ENCODE peak calls at places on chromosomes 5 and 9, in ten cellular contexts. D is kidney epithelial cell, Z is upper lobe of right lung, M is GM20000, R is mammary epithelial cell, C is brain microvascular endothelial cell, I is heart right ventricle, N is astrocyte, Q is A549, O is ovary. L is an unnamed sample.

GRCh38 chr9:92406506-92406905 is 2.1 kb upstream of the OGN start:
- DNase-seq in D (no peak), Z (no peak), M (peak), R (no peak), C (peak), I (peak), N (peak), Q (no peak), O (no peak), L (no peak)

GRCh38 chr5:124745367-124746251 is 830 bp downstream of the ZNF608 start:
- DNase-seq in D (no peak), Z (no peak), M (no peak), R (peak), C (no peak), I (peak), N (peak), Q (no peak), O (no peak), L (no peak)

GRCh38 chr9:124513374-124513994 is 6.3 kb upstream of the NR5A1 start:
- DNase-seq in D (no peak), Z (no peak), M (no peak), R (no peak), C (no peak), I (peak), N (no peak), Q (no peak), O (no peak), L (no peak)

GRCh38 chr5:33046091-33046490 is 335.0 kb downstream of the NPR3 start:
- DNase-seq in D (no peak), Z (no peak), M (no peak), R (no peak), C (peak), I (no peak), N (peak), Q (no peak), O (no peak), L (no peak)

GRCh38 chr5:38878391-38879090 is 32.7 kb downstream of the OSMR start:
- DNase-seq in D (no peak), Z (no peak), M (no peak), R (no peak), C (no peak), I (no peak), N (peak), Q (no peak), O (no peak), L (no peak)

GRCh38 chr5:113909782-113910181 is 396.3 kb downstream of the YTHDC2 start:
- DNase-seq in D (no peak), Z (no peak), M (no peak), R (no peak), C (no peak), I (no peak), N (no peak), Q (no peak), O (no peak), L (no peak)

GRCh38 chr5:122019936-122020590 is 58.0 kb downstream of the LOX start:
- DNase-seq in D (no peak), Z (no peak), M (no peak), R (no peak), C (no peak), I (no peak), N (peak), Q (no peak), O (no peak), L (no peak)

GRCh38 chr5:168651654-168652053 is 72.5 kb upstream of the PANK3 start:
- DNase-seq in D (peak), Z (no peak), M (no peak), R (peak), C (peak), I (no peak), N (peak), Q (peak), O (no peak), L (no peak)

GRCh38 chr9:131530546-131530929 is 525 bp downstream of the UCK1 start:
- DNase-seq in D (no peak), Z (peak), M (peak), R (peak), C (peak), I (peak), N (no peak), Q (peak), O (peak), L (peak)

GRCh38 chr5:1762121-1762877 is 37.3 kb downstream of the MRPL36 start:
- DNase-seq in D (no peak), Z (peak), M (no peak), R (no peak), C (no peak), I (no peak), N (no peak), Q (no peak), O (peak), L (peak)

GRCh38 chr5:60366489-60366888 is 333.5 kb downstream of the DEPDC1B start:
- DNase-seq in D (no peak), Z (no peak), M (no peak), R (no peak), C (no peak), I (no peak), N (peak), Q (no peak), O (no peak), L (no peak)

GRCh38 chr5:102314328-102314727 is 18.2 kb upstream of the SLCO4C1 start:
- DNase-seq in D (no peak), Z (no peak), M (no peak), R (no peak), C (no peak), I (no peak), N (no peak), Q (no peak), O (no peak), L (no peak)

GRCh38 chr5:53403758-53404157 is 76.7 kb upstream of the FST start:
- DNase-seq in D (no peak), Z (no peak), M (no peak), R (no peak), C (peak), I (no peak), N (peak), Q (no peak), O (no peak), L (no peak)

GRCh38 chr9:124559871-124560270 is 52.7 kb upstream of the NR5A1 start:
- DNase-seq in D (no peak), Z (no peak), M (no peak), R (peak), C (peak), I (no peak), N (peak), Q (no peak), O (no peak), L (no peak)

GRCh38 chr9:121876658-121877271 is 216.3 kb downstream of the TTLL11 start:
- DNase-seq in D (no peak), Z (no peak), M (no peak), R (no peak), C (peak), I (no peak), N (peak), Q (no peak), O (no peak), L (no peak)

GRCh38 chr5:15852217-15852616 is 327.4 kb downstream of the MARCHF11 start:
- DNase-seq in D (no peak), Z (no peak), M (no peak), R (no peak), C (no peak), I (no peak), N (no peak), Q (no peak), O (no peak), L (no peak)

GRCh38 chr9:36728651-36729520 is 156.2 kb downstream of the MELK start:
- DNase-seq in D (peak), Z (peak), M (peak), R (peak), C (peak), I (no peak), N (peak), Q (peak), O (peak), L (peak)

GRCh38 chr5:80339116-80339515 is 19.3 kb downstream of the SPZ1 start:
- DNase-seq in D (no peak), Z (no peak), M (no peak), R (no peak), C (no peak), I (no peak), N (no peak), Q (no peak), O (no peak), L (no peak)

GRCh38 chr5:155587458-155587857 is 573.9 kb downstream of the KIF4B start:
- DNase-seq in D (no peak), Z (no peak), M (no peak), R (peak), C (no peak), I (no peak), N (no peak), Q (no peak), O (no peak), L (no peak)

GRCh38 chr5:157549954-157550549 is 25.5 kb downstream of the ADAM19 start:
- DNase-seq in D (no peak), Z (no peak), M (no peak), R (no peak), C (no peak), I (no peak), N (no peak), Q (no peak), O (no peak), L (no peak)

GRCh38 chr5:1504244-1504595 is 19.5 kb downstream of the LPCAT1 start:
- DNase-seq in D (no peak), Z (no peak), M (no peak), R (no peak), C (no peak), I (no peak), N (no peak), Q (no peak), O (no peak), L (no peak)

GRCh38 chr9:130313103-130313858 is 47.7 kb downstream of the HMCN2 start:
- DNase-seq in D (no peak), Z (no peak), M (no peak), R (no peak), C (no peak), I (no peak), N (no peak), Q (no peak), O (no peak), L (no peak)

GRCh38 chr9:89470239-89470638 is 27.7 kb downstream of the SEMA4D start:
- DNase-seq in D (no peak), Z (no peak), M (no peak), R (no peak), C (no peak), I (no peak), N (no peak), Q (no peak), O (no peak), L (no peak)

GRCh38 chr5:541148-541887 is 17.1 kb upstream of the SLC9A3 start:
- DNase-seq in D (no peak), Z (peak), M (no peak), R (no peak), C (no peak), I (no peak), N (no peak), Q (no peak), O (no peak), L (peak)

GRCh38 chr9:28853487-28853886 is 1280.2 kb upstream of the C9orf72 start:
- DNase-seq in D (no peak), Z (no peak), M (no peak), R (no peak), C (no peak), I (no peak), N (no peak), Q (no peak), O (no peak), L (no peak)

GRCh38 chr9:15150939-15151338 is 156.1 kb downstream of the TTC39B start:
- DNase-seq in D (no peak), Z (no peak), M (no peak), R (no peak), C (no peak), I (no peak), N (no peak), Q (no peak), O (no peak), L (no peak)

GRCh38 chr9:90965911-90966290 is 164.3 kb downstream of the SYK start:
- DNase-seq in D (no peak), Z (no peak), M (no peak), R (no peak), C (no peak), I (no peak), N (no peak), Q (no peak), O (no peak), L (no peak)

GRCh38 chr5:53476531-53477480 is 3.6 kb upstream of the FST start:
- DNase-seq in D (no peak), Z (no peak), M (no peak), R (no peak), C (no peak), I (no peak), N (no peak), Q (no peak), O (no peak), L (no peak)

GRCh38 chr5:7745882-7746735 is 104.8 kb downstream of the CFAP90 start:
- DNase-seq in D (peak), Z (peak), M (peak), R (peak), C (peak), I (peak), N (peak), Q (peak), O (peak), L (peak)

GRCh38 chr5:178108446-178108845 is 4.9 kb upstream of the N4BP3 start:
- DNase-seq in D (no peak), Z (no peak), M (no peak), R (no peak), C (no peak), I (no peak), N (no peak), Q (no peak), O (no peak), L (no peak)
- TF ChIP-seq CTCF in D (no peak), Z (no peak), M (no peak), R (no peak), C (no peak), I (no peak), N (no peak), Q (no peak), O (no peak), L (no peak)

DNA sequence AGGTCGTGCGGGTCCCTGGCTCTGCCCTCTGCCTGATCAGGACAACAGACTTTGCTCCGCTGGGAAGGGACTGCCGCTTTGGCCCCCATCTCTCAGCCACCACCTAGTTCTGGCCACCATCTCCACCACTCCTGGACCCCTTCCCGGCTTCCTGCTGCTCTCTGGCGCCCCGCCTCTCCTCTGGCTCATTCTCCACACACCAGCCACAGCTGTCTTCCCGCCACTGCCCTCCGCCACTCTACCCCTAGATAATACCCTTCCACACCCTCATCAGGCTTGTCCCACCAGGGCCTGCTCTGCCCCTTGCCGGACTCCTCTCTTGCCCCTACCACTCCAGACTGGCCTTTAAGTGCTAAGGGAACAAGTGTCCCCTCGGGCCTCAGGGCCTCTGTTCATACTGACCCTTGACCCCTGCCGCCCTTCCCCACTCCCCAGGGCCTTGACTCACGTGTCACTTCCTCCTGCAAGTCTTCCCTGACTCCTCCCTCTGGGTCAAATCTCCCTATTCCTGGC is 3.0 kb upstream of the CDX1 start:
- DNase-seq in D (no peak), Z (no peak), M (no peak), R (no peak), C (no peak), I (peak), N (no peak), Q (no peak), O (peak), L (peak)
- TF ChIP-seq CTCF in D (no peak), Z (no peak), M (no peak), R (no peak), C (peak), I (no peak), N (no peak), Q (no peak), O (no peak), L (no peak)

DNA sequence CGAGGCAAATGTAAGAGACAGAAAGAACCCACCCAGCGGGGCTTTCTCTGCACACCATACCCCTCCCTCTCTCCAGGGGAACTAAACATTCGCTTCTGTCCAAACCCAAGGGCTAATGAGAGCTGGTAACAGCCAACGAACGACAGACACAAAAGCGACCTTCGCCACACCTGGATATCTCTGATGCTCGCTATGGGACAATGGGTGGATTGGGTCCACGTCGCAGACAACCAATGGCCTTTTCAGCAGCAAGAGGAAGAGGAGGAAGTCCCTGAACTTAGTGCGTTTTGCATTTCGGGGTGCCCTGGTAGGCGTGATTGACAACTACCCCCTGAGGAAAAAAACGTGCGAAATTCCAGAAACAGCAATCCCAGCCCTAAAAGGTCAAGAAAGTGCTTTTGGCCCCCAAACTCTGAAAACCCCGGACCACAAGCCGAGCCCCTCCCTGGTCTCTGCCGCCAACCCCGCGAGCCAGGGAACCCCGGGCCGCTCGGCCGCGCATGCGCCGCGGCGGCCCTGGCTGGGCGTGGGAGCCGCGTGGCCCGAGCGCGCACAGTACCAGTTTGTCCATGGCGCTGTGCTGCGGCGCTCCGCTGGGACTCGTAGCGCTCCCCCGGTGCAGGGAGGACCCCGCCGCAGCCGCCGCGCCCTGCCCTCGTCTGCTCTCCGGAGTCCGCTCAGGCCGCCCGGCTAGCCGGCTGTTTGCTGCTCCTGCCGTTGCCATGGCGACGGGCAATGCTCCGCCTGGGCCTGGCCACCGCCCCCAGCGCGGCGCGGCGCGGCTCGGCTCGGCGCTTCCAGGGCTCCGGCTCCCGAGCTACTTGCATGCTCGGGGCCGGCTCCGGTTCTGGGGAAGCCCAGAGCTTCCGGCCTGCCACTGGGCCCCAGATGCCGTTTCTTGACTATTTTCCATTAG is 66.9 kb upstream of the DNAH5 start:
- DNase-seq in D (peak), Z (peak), M (peak), R (peak), C (peak), I (peak), N (peak), Q (peak), O (peak), L (peak)
- TF ChIP-seq CTCF in D (no peak), Z (peak), M (no peak), R (no peak), C (no peak), I (no peak), N (no peak), Q (no peak), O (no peak), L (no peak)

GRCh38 chr5:169723103-169723831 is 86.2 kb downstream of the DOCK2 start:
- DNase-seq in D (no peak), Z (no peak), M (no peak), R (no peak), C (no peak), I (no peak), N (no peak), Q (no peak), O (no peak), L (no peak)

GRCh38 chr5:169719360-169720314 is 82.6 kb downstream of the DOCK2 start:
- DNase-seq in D (no peak), Z (no peak), M (peak), R (no peak), C (no peak), I (no peak), N (no peak), Q (no peak), O (no peak), L (no peak)

GRCh38 chr5:169724303-169724702 is 87.2 kb downstream of the DOCK2 start:
- DNase-seq in D (no peak), Z (no peak), M (no peak), R (no peak), C (no peak), I (no peak), N (no peak), Q (no peak), O (no peak), L (no peak)

GRCh38 chr5:169717298-169717697 is 80.2 kb downstream of the DOCK2 start:
- DNase-seq in D (no peak), Z (no peak), M (no peak), R (peak), C (no peak), I (no peak), N (no peak), Q (no peak), O (no peak), L (no peak)

GRCh38 chr5:169721771-169722170 is 84.7 kb downstream of the DOCK2 start:
- DNase-seq in D (no peak), Z (no peak), M (no peak), R (no peak), C (no peak), I (no peak), N (no peak), Q (no peak), O (no peak), L (no peak)
- TF ChIP-seq CTCF in D (no peak), Z (no peak), M (no peak), R (peak), C (peak), I (no peak), N (no peak), Q (no peak), O (no peak), L (no peak)

GRCh38 chr9:16871358-16872151 is 1.1 kb upstream of the BNC2 start:
- DNase-seq in D (no peak), Z (peak), M (peak), R (peak), C (peak), I (peak), N (peak), Q (peak), O (peak), L (peak)

GRCh38 chr9:16869961-16870605 is 387 bp downstream of the BNC2 start:
- DNase-seq in D (no peak), Z (peak), M (peak), R (no peak), C (no peak), I (peak), N (peak), Q (peak), O (peak), L (peak)

GRCh38 chr9:16869140-16869903 is 1.1 kb downstream of the BNC2 start:
- DNase-seq in D (no peak), Z (no peak), M (no peak), R (no peak), C (no peak), I (no peak), N (peak), Q (no peak), O (peak), L (peak)

GRCh38 chr9:16868706-16869105 is 1.8 kb downstream of the BNC2 start:
- DNase-seq in D (no peak), Z (no peak), M (no peak), R (no peak), C (no peak), I (no peak), N (no peak), Q (no peak), O (no peak), L (no peak)

DNA sequence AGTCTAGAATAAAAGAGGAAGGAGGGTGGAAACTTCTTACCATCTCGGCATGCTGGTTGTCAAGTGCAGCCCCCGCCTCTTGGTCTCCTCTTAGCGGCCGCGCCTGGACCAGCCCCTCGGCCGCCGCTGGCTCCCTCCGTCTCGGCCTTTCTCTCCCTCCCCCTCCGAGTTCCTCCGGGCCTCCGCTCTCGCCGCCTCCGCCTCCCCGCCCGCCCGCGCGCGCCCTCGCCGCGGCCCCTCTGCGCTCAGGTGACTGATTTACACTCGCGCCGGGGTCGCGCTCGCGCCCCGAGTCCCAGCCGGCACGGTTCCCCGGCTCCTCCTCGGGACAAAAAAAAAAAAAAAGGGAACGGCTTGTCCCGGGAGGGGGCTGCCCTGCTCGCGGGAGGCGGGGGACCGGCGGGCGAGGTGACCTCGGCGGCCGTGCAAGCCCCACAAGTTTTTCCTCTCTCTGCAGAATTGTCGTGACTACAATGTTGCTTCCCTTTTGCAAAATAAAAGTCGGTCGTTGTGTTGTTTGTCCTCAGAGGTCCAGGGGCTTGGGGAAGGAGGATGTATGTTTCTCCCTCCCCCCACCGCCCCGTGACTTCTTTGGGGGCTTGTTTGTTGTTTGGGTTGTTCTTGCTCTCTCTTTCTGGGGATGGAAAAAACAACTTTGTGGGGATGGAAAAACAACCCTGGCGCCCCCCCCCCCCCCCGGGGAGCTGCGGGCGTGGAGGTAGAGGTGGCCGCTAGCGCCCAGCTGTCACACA is at the start of gene BNC2:
- DNase-seq in D (no peak), Z (no peak), M (peak), R (no peak), C (peak), I (peak), N (peak), Q (peak), O (peak), L (peak)
- TF ChIP-seq CTCF in D (no peak), Z (no peak), M (no peak), R (no peak), C (peak), I (no peak), N (no peak), Q (no peak), O (no peak), L (no peak)

L was measured in glutamatergic neuron.